ENCODE peak calls at places on chromosome 20, in four cellular contexts. D is prostate gland, W is RWPE1, V is GM10248. C is an unnamed sample.

GRCh38 chr20:63778034-63778752 is 38.6 kb downstream of the SLC2A4RG start:
- DNase-seq in W (peak), V (no peak), D (no peak), C (no peak)

GRCh38 chr20:14384820-14385740 is 47.7 kb upstream of the FLRT3 start:
- DNase-seq in D (no peak), V (no peak), W (no peak), C (no peak)

GRCh38 chr20:24392612-24393011 is 76.8 kb upstream of the SYNDIG1 start:
- DNase-seq in V (no peak), W (no peak), D (no peak), C (no peak)

GRCh38 chr20:41138527-41139226 is 1.3 kb downstream of the PLCG1 start:
- DNase-seq in D (no peak), V (no peak), W (peak), C (no peak)

GRCh38 chr20:37379967-37380828 is 34.3 kb downstream of the SRC start:
- DNase-seq in W (no peak), V (no peak), D (no peak), C (no peak)

GRCh38 chr20:57672164-57672563 is 37.7 kb downstream of the PMEPA1 start:
- DNase-seq in W (no peak), V (no peak), D (no peak), C (no peak)

GRCh38 chr20:13105864-13106457 is 97.2 kb downstream of the SPTLC3 start:
- DNase-seq in W (peak), D (no peak), V (peak), C (no peak)

GRCh38 chr20:41169791-41170351 is 32.5 kb downstream of the PLCG1 start:
- DNase-seq in V (no peak), D (no peak), W (peak), C (peak)

GRCh38 chr20:63351811-63352591 is 9.1 kb downstream of the CHRNA4 start:
- DNase-seq in D (no peak), V (no peak), W (no peak), C (no peak)

GRCh38 chr20:59007758-59008511 is 881 bp upstream of the CTSZ start:
- DNase-seq in V (peak), D (no peak), W (no peak), C (no peak)

GRCh38 chr20:63328026-63328700 is 33.0 kb downstream of the CHRNA4 start:
- DNase-seq in V (no peak), D (no peak), W (no peak), C (no peak)

GRCh38 chr20:38275815-38276550 is 15.4 kb upstream of the KIAA1755 start:
- DNase-seq in W (peak), D (no peak), V (no peak), C (no peak)

GRCh38 chr20:59020938-59021551 is 1.8 kb downstream of the TUBB1 start:
- DNase-seq in W (peak), D (no peak), V (no peak), C (no peak)

DNA sequence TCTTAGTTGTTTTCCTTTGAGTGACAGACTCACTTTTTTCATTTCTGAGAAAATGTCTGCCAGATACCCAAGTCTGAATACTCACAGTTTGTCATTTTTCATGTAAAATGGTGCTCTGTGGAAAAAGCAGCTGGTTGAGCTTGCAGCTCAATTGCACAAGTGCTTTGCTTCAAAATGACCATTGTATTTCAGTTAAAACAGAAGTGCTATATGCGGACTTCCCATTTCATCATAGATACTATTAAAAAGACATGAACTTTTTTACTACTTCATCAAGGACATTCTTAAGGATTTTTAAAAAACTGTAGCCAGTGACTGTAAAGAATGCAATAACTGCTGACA is 61.5 kb downstream of the KCNS1 start:
- DNase-seq in D (no peak), V (no peak), W (no peak), C (no peak)
- TF ChIP-seq CTCF in D (no peak), V (no peak), W (no peak), C (no peak)

DNA sequence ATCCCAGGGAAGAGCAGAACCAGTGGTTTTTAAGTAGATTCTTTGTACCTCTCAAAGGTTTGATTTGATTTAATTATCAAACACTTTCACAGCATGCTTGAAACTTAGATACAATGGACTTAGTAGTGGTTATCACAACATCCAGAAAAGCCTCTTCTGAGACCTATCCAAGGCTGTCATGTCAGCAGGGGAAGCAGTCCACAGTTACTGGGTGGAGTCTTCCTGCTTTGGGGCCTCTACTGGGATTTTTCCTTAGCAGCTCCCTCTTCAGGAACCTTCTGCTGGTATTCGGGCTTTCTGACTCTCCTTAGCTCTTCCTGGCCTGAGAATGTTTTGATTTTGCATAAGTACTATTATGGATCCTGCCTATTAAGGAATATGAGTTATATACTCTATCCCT is 36.0 kb downstream of the ARFGEF2 start:
- DNase-seq in V (no peak), W (no peak), D (no peak), C (no peak)
- TF ChIP-seq CTCF in V (no peak), W (no peak), D (no peak), C (no peak)

DNA sequence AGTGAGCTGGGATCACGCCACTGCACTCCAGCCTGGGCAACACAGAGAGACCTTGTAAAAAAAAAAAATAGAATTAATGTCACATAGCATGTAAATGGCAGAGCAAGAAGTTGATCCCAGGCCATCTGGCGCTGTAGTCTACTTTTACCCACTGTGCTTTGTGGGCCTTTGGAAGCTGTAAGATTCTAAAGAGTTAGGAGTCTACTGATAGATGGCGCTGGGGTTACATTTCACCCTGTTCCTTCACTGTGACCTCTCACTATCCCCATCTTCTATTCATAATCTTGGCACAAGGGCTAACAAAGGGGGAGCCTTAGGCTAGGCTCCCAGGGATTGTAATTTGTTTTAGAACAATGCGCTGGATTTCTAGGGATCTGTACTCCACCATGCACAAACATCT is 24.4 kb downstream of the SIRPD start:
- DNase-seq in V (no peak), W (no peak), D (no peak), C (no peak)
- TF ChIP-seq CTCF in V (peak), W (no peak), D (no peak), C (no peak)

DNA sequence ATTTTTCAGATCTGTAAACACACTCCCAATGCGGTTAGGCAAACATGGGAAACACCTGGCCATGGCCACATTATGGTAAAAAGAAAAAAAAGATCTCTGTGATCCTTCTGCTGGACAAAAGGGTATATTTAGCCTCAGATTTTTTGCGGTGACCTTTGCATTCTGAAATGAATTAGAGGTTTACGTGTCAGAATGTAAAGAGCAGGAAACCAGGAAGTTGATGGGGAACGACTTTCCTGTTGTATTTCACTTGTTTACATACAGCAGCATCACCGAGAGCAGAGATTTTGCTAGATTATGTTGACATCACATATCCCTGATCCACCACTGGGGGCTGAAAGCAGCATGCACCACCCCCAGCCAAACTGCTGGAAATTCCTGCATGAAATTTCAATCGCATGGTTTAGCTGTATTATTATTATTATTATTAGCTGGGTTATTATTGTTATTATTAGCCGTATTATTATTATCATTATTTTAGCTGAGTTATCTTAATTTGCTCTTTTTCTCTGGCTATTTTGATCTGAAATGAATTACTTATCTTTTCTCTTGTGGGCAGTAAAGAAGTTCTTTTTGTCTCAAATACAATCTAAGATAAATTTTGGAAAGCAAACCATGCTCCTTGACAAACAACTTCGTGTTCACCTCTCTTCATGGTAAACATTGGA is 189.4 kb downstream of the ZFP64 start:
- DNase-seq in D (no peak), V (no peak), W (no peak), C (no peak)
- TF ChIP-seq CTCF in D (no peak), V (no peak), W (no peak), C (no peak)

GRCh38 chr20:33933469-33933909 is 60.2 kb upstream of the RALY start:
- DNase-seq in W (peak), D (peak), V (peak), C (no peak)
- TF ChIP-seq CTCF in W (peak), D (peak), V (peak), C (no peak)

DNA sequence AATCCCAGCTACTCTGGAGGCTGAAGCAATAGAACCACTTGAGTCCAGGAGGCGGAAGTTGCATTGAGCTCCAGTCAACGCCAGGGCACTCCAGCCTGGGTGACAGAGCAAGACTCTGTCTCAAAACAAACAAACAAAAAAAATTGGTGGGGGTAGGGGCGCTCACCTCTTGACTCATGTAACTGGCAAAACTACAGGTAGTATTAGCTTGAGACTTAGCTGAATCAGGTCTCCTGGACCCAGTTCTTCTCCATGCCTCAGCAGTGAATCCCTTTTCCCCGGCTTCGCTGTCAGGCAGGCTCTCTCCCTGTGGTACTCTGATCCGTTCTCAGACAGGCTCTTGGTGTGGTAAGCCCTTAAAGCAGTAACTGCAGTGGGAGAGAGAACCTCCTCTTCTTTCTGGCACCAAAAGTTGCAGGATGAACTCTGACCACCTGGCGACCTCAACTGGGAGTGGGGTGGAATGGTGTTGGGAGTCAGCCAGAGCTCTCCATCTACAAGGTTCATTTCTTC is 12.9 kb downstream of the SLC9A8 start:
- DNase-seq in W (no peak), V (no peak), D (no peak), C (no peak)
- TF ChIP-seq CTCF in W (no peak), V (no peak), D (no peak), C (no peak)